ENCODE peak calls at places on chromosomes 11 and 22, in five cellular contexts. P is AG08395; B is naive thymus-derived CD4-positive, alpha-beta T cell; M is AG08396; C is AG10803. N is an unnamed sample.

GRCh38 chr11:45142241-45142885 is 4.1 kb upstream of the PRDM11 start:
- DNase-seq in C (peak; percentile 40), B (no peak), M (peak; percentile 46), P (peak; percentile 68), N (no peak)

GRCh38 chr11:110424775-110425444 is 4.8 kb upstream of the FDX1 start:
- DNase-seq in M (no peak), B (no peak), P (peak; percentile 2), C (no peak), N (no peak)

GRCh38 chr11:68670208-68670992 is 13.9 kb upstream of the GAL start:
- DNase-seq in B (no peak), P (no peak), C (no peak), M (no peak), N (no peak)

GRCh38 chr11:128906185-128907065 is 15.3 kb downstream of the KCNJ5 start:
- DNase-seq in B (no peak), C (no peak), P (no peak), M (no peak), N (no peak)

GRCh38 chr11:1573077-1573846 is 1.2 kb upstream of the DUSP8 start:
- DNase-seq in C (no peak), M (no peak), P (no peak), B (peak; percentile 35), N (no peak)

GRCh38 chr11:60786811-60787567 is 1.9 kb downstream of the MS4A10 start:
- DNase-seq in B (no peak), C (peak; percentile 63), M (peak; percentile 63), P (peak; percentile 70), N (peak; percentile 40)

GRCh38 chr11:105588001-105588400 is 21.9 kb upstream of the GRIA4 start:
- DNase-seq in C (peak; percentile 47), B (no peak), M (peak; percentile 40), P (peak; percentile 52), N (peak; percentile 11)

GRCh38 chr22:39176673-39177455 is 24.4 kb upstream of the CBX7 start:
- DNase-seq in C (no peak), P (no peak), M (no peak), B (no peak), N (no peak)

GRCh38 chr11:129385801-129386200 is 10.2 kb downstream of the BARX2 start:
- DNase-seq in P (no peak), C (no peak), M (no peak), B (no peak), N (no peak)

GRCh38 chr11:86515297-86516094 is 140.8 kb downstream of the CCDC81 start:
- DNase-seq in P (peak; percentile 91), M (peak; percentile 76), B (no peak), C (peak; percentile 86), N (peak; percentile 92)